ENCODE peak calls at places on chromosomes 3 and 15, in eight cellular contexts. B is fibroblast of villous mesenchyme; S is cardiac fibroblast; E is BE2C; I is Kasumi-1; A is left colon; J is GM10248; X is effector memory CD8-positive, alpha-beta T cell. V is an unnamed sample.

GRCh38 chr3:43584043-43584826 is 37.6 kb downstream of the ANO10 start:
- DNase-seq in B (peak), S (peak), E (no peak), I (no peak), A (no peak), J (no peak), X (no peak), V (no peak)

GRCh38 chr15:63236272-63236671 is 41.1 kb upstream of the APH1B start:
- DNase-seq in B (peak), S (peak), E (no peak), I (no peak), A (no peak), J (no peak), X (no peak), V (no peak)

GRCh38 chr15:56367156-56367555 is 1.9 kb downstream of the TEX9 start:
- DNase-seq in B (no peak), S (no peak), E (no peak), I (no peak), A (no peak), J (no peak), X (no peak), V (no peak)

GRCh38 chr15:68298336-68298735 is 20.8 kb downstream of the FEM1B start:
- DNase-seq in B (no peak), S (no peak), E (no peak), I (no peak), A (no peak), J (no peak), X (no peak), V (no peak)

GRCh38 chr3:110811050-110811449 is 260.6 kb upstream of the NECTIN3 start:
- DNase-seq in B (no peak), S (peak), E (no peak), I (no peak), A (no peak), J (no peak), X (no peak), V (no peak)

GRCh38 chr3:11956781-11957180 is 47.4 kb upstream of the SYN2 start:
- DNase-seq in B (no peak), S (no peak), E (no peak), I (no peak), A (no peak), J (no peak), X (no peak), V (no peak)

GRCh38 chr15:77067691-77068367 is 3.1 kb downstream of the TSPAN3 start:
- DNase-seq in B (peak), S (no peak), E (no peak), I (no peak), A (peak), J (no peak), X (no peak), V (no peak)

GRCh38 chr3:78736863-78737262 is 1030.9 kb downstream of the ROBO1 start:
- DNase-seq in B (peak), S (peak), E (no peak), I (no peak), A (no peak), J (no peak), X (no peak), V (no peak)

GRCh38 chr3:65039754-65040210 is 352.0 kb upstream of the ADAMTS9 start:
- DNase-seq in B (no peak), S (peak), E (peak), I (no peak), A (no peak), J (no peak), X (no peak), V (no peak)

GRCh38 chr15:69373406-69373805 is 40.7 kb upstream of the KIF23 start:
- DNase-seq in B (no peak), S (no peak), E (no peak), I (no peak), A (no peak), J (no peak), X (no peak), V (no peak)

GRCh38 chr3:13563911-13564310 is 15.0 kb downstream of the FBLN2 start:
- DNase-seq in B (no peak), S (no peak), E (peak), I (no peak), A (no peak), J (no peak), X (no peak), V (no peak)

GRCh38 chr3:59733041-59733809 is 683.4 kb upstream of the CFAP20DC start:
- DNase-seq in B (no peak), S (no peak), E (peak), I (no peak), A (no peak), J (no peak), X (no peak), V (peak)

GRCh38 chr3:57706462-57706861 is 13.6 kb upstream of the DENND6A start:
- DNase-seq in B (no peak), S (peak), E (no peak), I (peak), A (no peak), J (no peak), X (no peak), V (no peak)

GRCh38 chr3:129123314-129124060 is 1.9 kb upstream of the RAB43 start:
- DNase-seq in B (peak), S (no peak), E (no peak), I (peak), A (peak), J (no peak), X (no peak), V (no peak)

GRCh38 chr15:31598620-31599019 is 272.0 kb downstream of the KLF13 start:
- DNase-seq in B (no peak), S (no peak), E (no peak), I (no peak), A (peak), J (no peak), X (no peak), V (no peak)

GRCh38 chr15:99303881-99304280 is 52.6 kb downstream of the LRRC28 start:
- DNase-seq in B (no peak), S (no peak), E (no peak), I (no peak), A (no peak), J (no peak), X (no peak), V (no peak)

GRCh38 chr3:41188291-41188690 is 11.0 kb upstream of the CTNNB1 start:
- DNase-seq in B (no peak), S (no peak), E (no peak), I (no peak), A (no peak), J (no peak), X (no peak), V (no peak)

GRCh38 chr3:161413127-161413854 is 42.0 kb upstream of the SPTSSB start:
- DNase-seq in B (no peak), S (peak), E (no peak), I (peak), A (no peak), J (no peak), X (no peak), V (peak)

GRCh38 chr3:66468016-66468735 is 32.6 kb downstream of the LRIG1 start:
- DNase-seq in B (peak), S (peak), E (no peak), I (no peak), A (no peak), J (no peak), X (no peak), V (no peak)

GRCh38 chr15:71683401-71684274 is 126.7 kb upstream of the NR2E3 start:
- DNase-seq in B (peak), S (peak), E (no peak), I (no peak), A (no peak), J (no peak), X (no peak), V (no peak)

GRCh38 chr3:143648708-143649107 is 199.6 kb downstream of the SLC9A9 start:
- DNase-seq in B (no peak), S (peak), E (peak), I (peak), A (no peak), J (no peak), X (no peak), V (no peak)

GRCh38 chr3:135806342-135806741 is 159.2 kb upstream of the PPP2R3A start:
- DNase-seq in B (no peak), S (no peak), E (no peak), I (no peak), A (no peak), J (no peak), X (no peak), V (no peak)

V was measured in SK-N-DZ.